ENCODE peak calls at places on chromosomes 6 and 20, in ten cellular contexts. E is psoas muscle, F is WTC11, L is MCF 10A, W is bronchial epithelial cell, D is astrocyte of the spinal cord, J is breast epithelium, M is AG04449, H is uterus, Y is natural killer cell. I is an unnamed sample.

GRCh38 chr6:82298012-82298411 is 50.5 kb upstream of the IBTK start:
- DNase-seq in E (no peak), F (no peak), L (peak; percentile 78), W (peak; percentile 86), D (peak; percentile 39), J (no peak), M (no peak), H (no peak), Y (no peak), I (peak; percentile 93)

GRCh38 chr20:58708246-58708931 is 15.8 kb downstream of the NPEPL1 start:
- DNase-seq in E (peak; percentile 41), F (peak; percentile 16), L (no peak), W (no peak), D (no peak), J (no peak), M (no peak), H (no peak), Y (no peak), I (no peak)

GRCh38 chr6:20332441-20333006 is 69.2 kb upstream of the E2F3 start:
- DNase-seq in E (no peak), F (no peak), L (no peak), W (no peak), D (no peak), J (no peak), M (no peak), H (no peak), Y (no peak), I (no peak)

GRCh38 chr6:159110013-159110412 is 59.2 kb upstream of the FNDC1 start:
- DNase-seq in E (no peak), F (peak; percentile 63), L (peak; percentile 58), W (peak; percentile 39), D (peak; percentile 52), J (no peak), M (no peak), H (no peak), Y (no peak), I (no peak)

GRCh38 chr20:47660983-47661711 is 124.1 kb downstream of the SULF2 start:
- DNase-seq in E (no peak), F (no peak), L (no peak), W (no peak), D (no peak), J (no peak), M (no peak), H (no peak), Y (no peak), I (no peak)

GRCh38 chr6:17816921-17817611 is 110.3 kb upstream of the NUP153 start:
- DNase-seq in E (no peak), F (no peak), L (no peak), W (no peak), D (peak; percentile 14), J (no peak), M (peak; percentile 28), H (no peak), Y (no peak), I (no peak)

GRCh38 chr6:87213364-87213763 is 58.0 kb downstream of the ZNF292 start:
- DNase-seq in E (no peak), F (no peak), L (peak; percentile 3), W (peak; percentile 50), D (no peak), J (no peak), M (no peak), H (no peak), Y (no peak), I (peak; percentile 33)

GRCh38 chr6:43773050-43773956 is 3.3 kb downstream of the VEGFA start:
- DNase-seq in E (peak; percentile 87), F (peak; percentile 62), L (peak; percentile 76), W (peak; percentile 60), D (peak; percentile 17), J (no peak), M (no peak), H (peak; percentile 56), Y (no peak), I (peak; percentile 47)

GRCh38 chr6:148915889-148916288 is 169.1 kb downstream of the UST start:
- DNase-seq in E (no peak), F (no peak), L (no peak), W (no peak), D (no peak), J (no peak), M (no peak), H (no peak), Y (no peak), I (no peak)

GRCh38 chr6:294656-295565 is 2.6 kb downstream of the DUSP22 start:
- DNase-seq in E (no peak), F (no peak), L (peak; percentile 68), W (peak; percentile 45), D (no peak), J (no peak), M (no peak), H (no peak), Y (no peak), I (no peak)

GRCh38 chr6:298233-299049 is 6.2 kb downstream of the DUSP22 start:
- DNase-seq in E (no peak), F (no peak), L (no peak), W (no peak), D (no peak), J (no peak), M (no peak), H (no peak), Y (no peak), I (no peak)

GRCh38 chr6:297571-298232 is 5.4 kb downstream of the DUSP22 start:
- DNase-seq in E (no peak), F (no peak), L (no peak), W (no peak), D (no peak), J (no peak), M (no peak), H (no peak), Y (no peak), I (no peak)

GRCh38 chr6:299050-299980 is 7.0 kb downstream of the DUSP22 start:
- DNase-seq in E (no peak), F (no peak), L (no peak), W (peak; percentile 66), D (no peak), J (no peak), M (no peak), H (no peak), Y (no peak), I (no peak)

GRCh38 chr6:296151-297122 is 4.2 kb downstream of the DUSP22 start:
- DNase-seq in E (no peak), F (no peak), L (peak; percentile 57), W (peak; percentile 46), D (peak; percentile 28), J (no peak), M (no peak), H (no peak), Y (no peak), I (no peak)
- TF ChIP-seq CTCF in E (no peak), F (no peak), L (no peak), W (peak; percentile 3), D (no peak), J (no peak), M (no peak), H (no peak), Y (peak; percentile 8), I (peak; percentile 20)

DNA sequence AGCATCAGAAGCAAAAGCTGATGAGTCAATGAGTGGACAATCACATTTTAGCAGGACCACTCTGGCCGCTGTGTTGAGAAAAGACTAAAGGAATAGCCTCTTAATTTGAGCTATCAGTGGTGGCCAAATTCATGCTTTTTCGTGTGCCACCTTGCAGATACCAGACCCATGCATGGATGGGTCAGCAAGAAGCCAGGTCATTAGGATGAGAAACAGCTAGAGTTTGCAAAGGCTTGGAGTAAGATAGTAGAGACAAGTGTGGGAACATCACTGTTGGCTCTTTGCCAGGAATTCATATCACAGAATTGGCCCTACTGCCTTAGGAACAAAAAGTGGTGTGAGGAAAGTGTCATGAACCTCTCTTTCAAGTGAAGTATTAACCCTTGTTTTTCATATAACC is 25.5 kb downstream of the MRAP2 start:
- DNase-seq in E (no peak), F (no peak), L (no peak), W (no peak), D (no peak), J (no peak), M (no peak), H (no peak), Y (no peak), I (no peak)
- TF ChIP-seq CTCF in E (no peak), F (no peak), L (no peak), W (no peak), D (no peak), J (no peak), M (no peak), H (no peak), Y (no peak), I (no peak)

DNA sequence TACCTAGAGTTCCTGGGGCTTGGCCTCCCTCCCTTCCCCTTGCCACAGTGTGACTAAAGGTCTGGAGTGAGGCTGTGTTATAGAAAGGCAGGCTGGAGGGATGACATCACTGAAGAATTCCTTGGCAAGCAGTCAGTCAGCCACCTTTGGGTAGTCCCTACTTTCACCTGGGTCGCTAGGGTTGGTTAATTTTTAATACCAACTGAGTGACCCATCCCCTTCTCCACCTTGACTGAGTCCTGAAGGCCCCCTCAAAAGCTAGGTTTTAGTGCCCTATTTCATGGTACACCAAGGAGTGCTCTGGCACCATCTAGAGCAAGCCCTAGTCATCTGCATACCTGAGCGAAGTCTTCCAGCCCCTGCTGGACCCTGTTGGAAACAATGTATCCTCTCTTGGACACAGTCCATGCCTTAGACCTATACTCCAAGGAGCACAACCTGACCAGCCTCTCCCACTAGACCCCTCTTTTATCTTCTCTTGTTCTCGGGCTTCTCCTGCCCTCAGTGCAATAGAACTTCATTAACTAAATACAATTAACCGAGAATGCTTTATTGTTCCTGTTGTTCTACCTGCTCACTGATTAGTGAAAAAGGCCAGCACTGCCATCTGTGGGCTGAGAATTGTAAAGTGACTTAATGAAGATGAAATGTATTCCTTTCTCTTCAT is 44.6 kb downstream of the RIN2 start:
- DNase-seq in E (no peak), F (peak; percentile 30), L (peak; percentile 72), W (peak; percentile 92), D (peak; percentile 18), J (no peak), M (no peak), H (no peak), Y (no peak), I (peak; percentile 91)
- TF ChIP-seq CTCF in E (peak; percentile 23), F (no peak), L (peak; percentile 21), W (peak; percentile 43), D (peak; percentile 11), J (no peak), M (no peak), H (peak; percentile 6), Y (no peak), I (peak; percentile 53)

DNA sequence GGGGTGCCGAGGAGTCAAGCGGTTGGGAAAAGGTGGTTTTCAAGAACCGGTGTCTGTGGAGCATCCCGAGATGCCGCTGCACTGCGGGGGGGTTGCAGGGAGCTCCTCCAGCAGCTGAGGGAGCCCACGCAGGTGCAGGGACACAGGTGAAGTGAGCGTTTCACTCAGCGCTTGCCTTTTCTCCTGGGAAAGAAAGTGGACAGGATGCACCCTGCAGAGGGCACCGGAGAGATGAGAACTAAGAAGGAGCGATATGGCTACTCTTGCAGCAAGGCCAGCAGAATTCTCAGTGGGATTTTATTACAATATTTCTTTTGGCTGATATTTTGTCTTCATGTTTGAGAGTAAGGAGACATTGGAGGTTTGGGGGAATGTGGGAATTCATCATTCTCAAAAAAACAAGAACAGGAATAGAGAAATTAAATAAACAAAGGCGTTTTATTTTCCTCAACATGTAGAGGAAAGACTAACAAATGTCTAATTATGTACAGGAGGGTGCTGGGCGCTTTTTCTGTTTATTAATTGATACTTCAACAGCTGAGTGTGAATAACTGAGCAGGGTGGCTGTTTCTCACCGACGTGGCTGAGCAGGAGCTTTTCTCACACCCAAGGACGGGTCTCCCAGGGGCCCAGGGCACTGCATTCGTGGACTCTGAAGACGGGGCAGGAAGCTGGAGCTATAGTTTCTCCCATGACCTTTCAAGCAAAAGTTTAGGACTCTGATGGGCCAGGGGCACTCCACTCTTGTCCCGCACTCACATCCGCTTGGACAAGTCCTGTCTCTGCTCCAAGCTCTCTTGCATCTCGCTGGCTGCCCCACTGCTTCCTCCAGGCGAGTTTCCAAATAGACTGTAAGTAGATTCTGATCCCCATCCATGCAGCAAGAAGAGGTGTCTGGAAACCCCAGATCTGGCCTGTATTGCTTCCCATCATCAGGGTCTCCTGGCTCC is 176.1 kb downstream of the SMOC2 start:
- DNase-seq in E (no peak), F (no peak), L (peak; percentile 27), W (no peak), D (no peak), J (no peak), M (no peak), H (no peak), Y (no peak), I (no peak)
- TF ChIP-seq CTCF in E (peak; percentile 10), F (no peak), L (peak; percentile 44), W (peak; percentile 10), D (no peak), J (no peak), M (no peak), H (peak; percentile 10), Y (no peak), I (peak; percentile 28)